ENCODE peak calls at places on chromosome 7, in ten cellular contexts. One of them, this sample, is unnamed.

GRCh38 chr7:26356929-26357792 is 65.5 kb downstream of the SNX10 start:
- DNase-seq in GM12864: no peak
- DNase-seq in RWPE2: no peak
- DNase-seq in left ventricle myocardium inferior: no peak
- DNase-seq in upper lobe of right lung: no peak
- DNase-seq in Panc1: no peak
- DNase-seq in neural progenitor cell: peak; percentile 42
- DNase-seq in CD8-positive, alpha-beta T cell: no peak
- DNase-seq in GM10248: no peak
- DNase-seq in heart left ventricle: no peak
- DNase-seq in this sample: no peak

GRCh38 chr7:131027287-131027773 is 293.3 kb upstream of the KLF14 start:
- DNase-seq in GM12864: no peak
- DNase-seq in RWPE2: no peak
- DNase-seq in left ventricle myocardium inferior: peak; percentile 50
- DNase-seq in upper lobe of right lung: no peak
- DNase-seq in Panc1: no peak
- DNase-seq in neural progenitor cell: no peak
- DNase-seq in CD8-positive, alpha-beta T cell: no peak
- DNase-seq in GM10248: peak; percentile 24
- DNase-seq in heart left ventricle: peak; percentile 54
- DNase-seq in this sample: no peak

GRCh38 chr7:134589491-134589941 is 40.6 kb downstream of the AKR1B15 start:
- DNase-seq in GM12864: no peak
- DNase-seq in RWPE2: no peak
- DNase-seq in left ventricle myocardium inferior: no peak
- DNase-seq in upper lobe of right lung: no peak
- DNase-seq in Panc1: no peak
- DNase-seq in neural progenitor cell: no peak
- DNase-seq in CD8-positive, alpha-beta T cell: no peak
- DNase-seq in GM10248: no peak
- DNase-seq in heart left ventricle: no peak
- DNase-seq in this sample: no peak

GRCh38 chr7:93551063-93551895 is 23.2 kb downstream of the CALCR start:
- DNase-seq in GM12864: peak; percentile 10
- DNase-seq in RWPE2: no peak
- DNase-seq in left ventricle myocardium inferior: no peak
- DNase-seq in upper lobe of right lung: no peak
- DNase-seq in Panc1: peak; percentile 20
- DNase-seq in neural progenitor cell: peak; percentile 78
- DNase-seq in CD8-positive, alpha-beta T cell: no peak
- DNase-seq in GM10248: peak; percentile 3
- DNase-seq in heart left ventricle: no peak
- DNase-seq in this sample: no peak

GRCh38 chr7:43954524-43955228 is 28.4 kb downstream of the UBE2D4 start:
- DNase-seq in GM12864: no peak
- DNase-seq in RWPE2: no peak
- DNase-seq in left ventricle myocardium inferior: no peak
- DNase-seq in upper lobe of right lung: no peak
- DNase-seq in Panc1: peak; percentile 27
- DNase-seq in neural progenitor cell: peak; percentile 64
- DNase-seq in CD8-positive, alpha-beta T cell: no peak
- DNase-seq in GM10248: peak; percentile 55
- DNase-seq in heart left ventricle: no peak
- DNase-seq in this sample: peak; percentile 50

GRCh38 chr7:82131224-82131623 is 312.4 kb downstream of the CACNA2D1 start:
- DNase-seq in GM12864: no peak
- DNase-seq in RWPE2: no peak
- DNase-seq in left ventricle myocardium inferior: no peak
- DNase-seq in upper lobe of right lung: no peak
- DNase-seq in Panc1: no peak
- DNase-seq in neural progenitor cell: no peak
- DNase-seq in CD8-positive, alpha-beta T cell: no peak
- DNase-seq in GM10248: no peak
- DNase-seq in heart left ventricle: no peak
- DNase-seq in this sample: no peak

GRCh38 chr7:106346678-106347217 is 62.0 kb upstream of the NAMPT start:
- DNase-seq in GM12864: peak; percentile 91
- DNase-seq in RWPE2: no peak
- DNase-seq in left ventricle myocardium inferior: no peak
- DNase-seq in upper lobe of right lung: no peak
- DNase-seq in Panc1: peak; percentile 75
- DNase-seq in neural progenitor cell: no peak
- DNase-seq in CD8-positive, alpha-beta T cell: peak; percentile 26
- DNase-seq in GM10248: peak; percentile 59
- DNase-seq in heart left ventricle: no peak
- DNase-seq in this sample: peak; percentile 67

GRCh38 chr7:47724335-47724982 is 142.5 kb upstream of the TNS3 start:
- DNase-seq in GM12864: no peak
- DNase-seq in RWPE2: no peak
- DNase-seq in left ventricle myocardium inferior: no peak
- DNase-seq in upper lobe of right lung: no peak
- DNase-seq in Panc1: no peak
- DNase-seq in neural progenitor cell: peak; percentile 59
- DNase-seq in CD8-positive, alpha-beta T cell: no peak
- DNase-seq in GM10248: no peak
- DNase-seq in heart left ventricle: no peak
- DNase-seq in this sample: no peak

GRCh38 chr7:139294951-139295555 is 46.1 kb upstream of the FMC1 start:
- DNase-seq in GM12864: no peak
- DNase-seq in RWPE2: no peak
- DNase-seq in left ventricle myocardium inferior: no peak
- DNase-seq in upper lobe of right lung: no peak
- DNase-seq in Panc1: no peak
- DNase-seq in neural progenitor cell: no peak
- DNase-seq in CD8-positive, alpha-beta T cell: no peak
- DNase-seq in GM10248: no peak
- DNase-seq in heart left ventricle: no peak
- DNase-seq in this sample: no peak

GRCh38 chr7:19114591-19114855 is 2.9 kb downstream of the TWIST1 start:
- DNase-seq in GM12864: no peak
- DNase-seq in RWPE2: no peak
- DNase-seq in left ventricle myocardium inferior: no peak
- DNase-seq in upper lobe of right lung: no peak
- DNase-seq in Panc1: no peak
- DNase-seq in neural progenitor cell: no peak
- DNase-seq in CD8-positive, alpha-beta T cell: no peak
- DNase-seq in GM10248: no peak
- DNase-seq in heart left ventricle: no peak
- DNase-seq in this sample: no peak

GRCh38 chr7:96004598-96004997 is 232.2 kb downstream of the DYNC1I1 start:
- DNase-seq in GM12864: no peak
- DNase-seq in RWPE2: no peak
- DNase-seq in left ventricle myocardium inferior: no peak
- DNase-seq in upper lobe of right lung: no peak
- DNase-seq in Panc1: no peak
- DNase-seq in neural progenitor cell: no peak
- DNase-seq in CD8-positive, alpha-beta T cell: no peak
- DNase-seq in GM10248: no peak
- DNase-seq in heart left ventricle: no peak
- DNase-seq in this sample: no peak
- TF ChIP-seq CTCF in GM12864: no peak
- TF ChIP-seq CTCF in RWPE2: no peak
- TF ChIP-seq CTCF in left ventricle myocardium inferior: no peak
- TF ChIP-seq CTCF in upper lobe of right lung: peak; percentile 5
- TF ChIP-seq CTCF in Panc1: no peak
- TF ChIP-seq CTCF in neural progenitor cell: peak; percentile 12
- TF ChIP-seq CTCF in CD8-positive, alpha-beta T cell: no peak
- TF ChIP-seq CTCF in GM10248: no peak
- TF ChIP-seq CTCF in heart left ventricle: no peak
- TF ChIP-seq CTCF in this sample: no peak

DNA sequence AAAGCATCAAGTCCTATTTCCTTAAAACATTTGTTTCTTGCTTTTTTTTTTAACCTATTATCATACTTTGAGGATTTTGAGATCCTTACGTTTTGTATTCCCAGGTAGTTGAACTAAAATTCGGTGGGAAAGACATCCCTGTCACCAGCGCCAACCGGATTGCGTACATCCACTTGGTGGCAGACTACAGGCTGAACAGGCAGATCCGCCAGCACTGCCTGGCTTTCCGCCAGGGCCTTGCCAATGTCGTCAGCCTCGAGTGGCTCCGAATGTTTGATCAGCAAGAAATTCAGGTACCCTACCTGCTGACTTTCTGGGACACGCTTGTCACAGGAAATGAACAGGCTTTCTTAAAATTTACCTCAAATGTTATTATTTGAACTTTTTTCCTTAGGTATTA is 83.0 kb upstream of the DNAJB6 start:
- DNase-seq in GM12864: no peak
- DNase-seq in RWPE2: no peak
- DNase-seq in left ventricle myocardium inferior: peak; percentile 75
- DNase-seq in upper lobe of right lung: peak; percentile 95
- DNase-seq in Panc1: no peak
- DNase-seq in neural progenitor cell: no peak
- DNase-seq in CD8-positive, alpha-beta T cell: no peak
- DNase-seq in GM10248: no peak
- DNase-seq in heart left ventricle: peak; percentile 73
- DNase-seq in this sample: no peak
- TF ChIP-seq CTCF in GM12864: no peak
- TF ChIP-seq CTCF in RWPE2: peak; percentile 9
- TF ChIP-seq CTCF in left ventricle myocardium inferior: peak; percentile 49
- TF ChIP-seq CTCF in upper lobe of right lung: peak; percentile 23
- TF ChIP-seq CTCF in Panc1: no peak
- TF ChIP-seq CTCF in neural progenitor cell: no peak
- TF ChIP-seq CTCF in CD8-positive, alpha-beta T cell: no peak
- TF ChIP-seq CTCF in GM10248: no peak
- TF ChIP-seq CTCF in heart left ventricle: peak; percentile 26
- TF ChIP-seq CTCF in this sample: no peak

DNA sequence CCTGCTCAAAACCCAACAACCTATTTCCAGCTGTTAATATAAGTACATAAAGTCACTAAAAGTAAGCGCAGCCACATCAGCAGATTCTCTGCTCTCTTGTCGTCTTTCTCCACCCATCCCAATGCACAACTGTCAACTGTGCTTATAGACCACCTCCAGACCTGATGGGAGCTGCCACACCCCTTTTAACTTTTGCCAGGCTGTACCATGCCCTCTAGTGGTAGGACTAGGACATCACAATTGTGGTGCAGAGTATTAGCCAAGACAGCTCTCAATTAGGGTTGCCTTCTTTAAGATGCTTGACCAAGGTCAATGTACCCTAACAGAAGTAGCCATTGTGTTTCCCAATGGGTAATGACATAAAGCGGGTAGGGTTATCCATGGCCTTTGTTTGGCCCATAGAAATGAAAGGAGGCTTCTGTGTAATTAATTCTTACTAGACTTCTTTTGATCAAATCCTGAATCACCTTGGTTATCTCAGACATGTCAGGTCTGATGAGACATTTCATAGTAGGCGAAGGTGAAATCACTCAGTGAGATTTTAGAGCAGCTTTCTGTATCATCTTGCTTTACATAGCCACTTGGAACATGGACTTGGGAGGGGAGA is 68.1 kb downstream of the SCRN1 start:
- DNase-seq in GM12864: peak; percentile 43
- DNase-seq in RWPE2: no peak
- DNase-seq in left ventricle myocardium inferior: no peak
- DNase-seq in upper lobe of right lung: no peak
- DNase-seq in Panc1: peak; percentile 59
- DNase-seq in neural progenitor cell: peak; percentile 75
- DNase-seq in CD8-positive, alpha-beta T cell: peak; percentile 11
- DNase-seq in GM10248: peak; percentile 60
- DNase-seq in heart left ventricle: no peak
- DNase-seq in this sample: peak; percentile 57
- TF ChIP-seq CTCF in GM12864: peak; percentile 92
- TF ChIP-seq CTCF in RWPE2: peak; percentile 92
- TF ChIP-seq CTCF in left ventricle myocardium inferior: peak; percentile 91
- TF ChIP-seq CTCF in upper lobe of right lung: peak; percentile 87
- TF ChIP-seq CTCF in Panc1: peak; percentile 97
- TF ChIP-seq CTCF in neural progenitor cell: peak; percentile 97
- TF ChIP-seq CTCF in CD8-positive, alpha-beta T cell: peak; percentile 90
- TF ChIP-seq CTCF in GM10248: peak; percentile 74
- TF ChIP-seq CTCF in heart left ventricle: peak; percentile 94
- TF ChIP-seq CTCF in this sample: peak; percentile 87

GRCh38 chr7:55128693-55129394 is 110.0 kb downstream of the EGFR start:
- DNase-seq in GM12864: no peak
- DNase-seq in RWPE2: no peak
- DNase-seq in left ventricle myocardium inferior: peak; percentile 80
- DNase-seq in upper lobe of right lung: no peak
- DNase-seq in Panc1: no peak
- DNase-seq in neural progenitor cell: peak; percentile 31
- DNase-seq in CD8-positive, alpha-beta T cell: no peak
- DNase-seq in GM10248: no peak
- DNase-seq in heart left ventricle: no peak
- DNase-seq in this sample: no peak

GRCh38 chr7:55127622-55128081 is 108.8 kb downstream of the EGFR start:
- DNase-seq in GM12864: no peak
- DNase-seq in RWPE2: no peak
- DNase-seq in left ventricle myocardium inferior: no peak
- DNase-seq in upper lobe of right lung: no peak
- DNase-seq in Panc1: no peak
- DNase-seq in neural progenitor cell: no peak
- DNase-seq in CD8-positive, alpha-beta T cell: no peak
- DNase-seq in GM10248: no peak
- DNase-seq in heart left ventricle: no peak
- DNase-seq in this sample: no peak

GRCh38 chr7:55127135-55127551 is 108.3 kb downstream of the EGFR start:
- DNase-seq in GM12864: no peak
- DNase-seq in RWPE2: no peak
- DNase-seq in left ventricle myocardium inferior: no peak
- DNase-seq in upper lobe of right lung: no peak
- DNase-seq in Panc1: no peak
- DNase-seq in neural progenitor cell: no peak
- DNase-seq in CD8-positive, alpha-beta T cell: no peak
- DNase-seq in GM10248: no peak
- DNase-seq in heart left ventricle: no peak
- DNase-seq in this sample: no peak

GRCh38 chr7:55122263-55122662 is 103.4 kb downstream of the EGFR start:
- DNase-seq in GM12864: no peak
- DNase-seq in RWPE2: no peak
- DNase-seq in left ventricle myocardium inferior: no peak
- DNase-seq in upper lobe of right lung: no peak
- DNase-seq in Panc1: no peak
- DNase-seq in neural progenitor cell: no peak
- DNase-seq in CD8-positive, alpha-beta T cell: no peak
- DNase-seq in GM10248: no peak
- DNase-seq in heart left ventricle: no peak
- DNase-seq in this sample: no peak

DNA sequence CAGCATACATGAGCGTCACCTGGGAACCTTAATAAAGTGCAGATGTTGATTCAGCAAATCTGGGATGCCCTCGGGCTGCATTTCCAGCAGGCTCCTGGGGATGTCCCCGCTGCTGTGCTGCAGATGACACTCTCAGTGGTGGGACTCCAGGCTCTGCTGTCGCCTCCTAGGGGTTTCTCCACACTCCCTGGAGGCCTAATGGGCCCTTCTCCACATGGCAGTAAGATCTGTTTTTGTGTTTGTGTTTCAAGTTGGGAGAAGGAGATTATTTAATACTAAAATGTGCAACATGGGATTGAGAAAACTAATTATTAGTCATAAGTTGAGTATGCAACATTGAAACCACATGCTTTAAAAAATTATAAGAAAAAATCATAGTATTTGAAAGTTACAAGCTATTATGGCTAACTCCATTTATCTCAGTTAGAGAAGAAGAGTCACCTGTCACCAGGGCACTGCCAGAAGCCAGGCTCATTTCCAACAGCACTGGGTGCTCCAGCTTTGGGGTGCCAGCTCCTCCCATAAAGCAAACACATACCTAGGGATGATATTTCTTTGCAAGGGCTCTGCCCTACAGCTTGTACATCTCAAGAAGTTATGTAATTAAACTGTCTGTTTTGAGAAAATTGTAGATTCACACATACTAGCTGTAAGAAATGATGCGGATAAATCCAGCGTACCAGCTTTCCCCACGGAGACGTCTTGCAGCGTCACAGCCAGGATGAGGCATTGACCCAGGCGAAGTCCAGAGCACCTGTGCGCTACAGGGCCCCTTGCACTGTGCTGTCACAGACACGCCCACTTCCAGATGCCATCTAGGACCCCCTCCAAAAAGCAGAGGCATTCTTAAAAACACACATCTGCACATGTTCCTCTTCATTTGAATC is 106.4 kb downstream of the EGFR start:
- DNase-seq in GM12864: no peak
- DNase-seq in RWPE2: no peak
- DNase-seq in left ventricle myocardium inferior: no peak
- DNase-seq in upper lobe of right lung: no peak
- DNase-seq in Panc1: no peak
- DNase-seq in neural progenitor cell: no peak
- DNase-seq in CD8-positive, alpha-beta T cell: no peak
- DNase-seq in GM10248: no peak
- DNase-seq in heart left ventricle: no peak
- DNase-seq in this sample: no peak
- TF ChIP-seq CTCF in GM12864: no peak
- TF ChIP-seq CTCF in RWPE2: no peak
- TF ChIP-seq CTCF in left ventricle myocardium inferior: no peak
- TF ChIP-seq CTCF in upper lobe of right lung: no peak
- TF ChIP-seq CTCF in Panc1: peak; percentile 56
- TF ChIP-seq CTCF in neural progenitor cell: peak; percentile 15
- TF ChIP-seq CTCF in CD8-positive, alpha-beta T cell: no peak
- TF ChIP-seq CTCF in GM10248: no peak
- TF ChIP-seq CTCF in heart left ventricle: no peak
- TF ChIP-seq CTCF in this sample: no peak